ENCODE peak calls at places on chromosomes 13 and 19, in five cellular contexts. One of them, this sample, is unnamed.
A peak's percentile ranks its signal among the peaks of the same experiment; 100 is the strongest.

GRCh38 chr19:46603752-46604241 is 2.7 kb downstream of the CALM3 start:
- DNase-seq in AG09309: no peak
- DNase-seq in IMR-90: no peak
- DNase-seq in GM23338: no peak
- DNase-seq in thoracic aorta: no peak
- DNase-seq in this sample: no peak

GRCh38 chr19:22623841-22624221 is 10.3 kb upstream of the ZNF492 start:
- DNase-seq in AG09309: no peak
- DNase-seq in IMR-90: no peak
- DNase-seq in GM23338: no peak
- DNase-seq in thoracic aorta: no peak
- DNase-seq in this sample: no peak

GRCh38 chr19:5985098-5985783 is 7.3 kb upstream of the RANBP3 start:
- DNase-seq in AG09309: peak; percentile 32
- DNase-seq in IMR-90: peak; percentile 61
- DNase-seq in GM23338: no peak
- DNase-seq in thoracic aorta: no peak
- DNase-seq in this sample: peak; percentile 81

GRCh38 chr13:112879283-112879833 is 89.7 kb upstream of the MCF2L start:
- DNase-seq in AG09309: peak; percentile 11
- DNase-seq in IMR-90: peak; percentile 45
- DNase-seq in GM23338: no peak
- DNase-seq in thoracic aorta: no peak
- DNase-seq in this sample: no peak

GRCh38 chr13:21060063-21060826 is 1.1 kb downstream of the LATS2 start:
- DNase-seq in AG09309: no peak
- DNase-seq in IMR-90: peak; percentile 51
- DNase-seq in GM23338: peak; percentile 67
- DNase-seq in thoracic aorta: no peak
- DNase-seq in this sample: no peak

GRCh38 chr13:112898786-112899617 is 70.0 kb upstream of the MCF2L start:
- DNase-seq in AG09309: no peak
- DNase-seq in IMR-90: no peak
- DNase-seq in GM23338: no peak
- DNase-seq in thoracic aorta: no peak
- DNase-seq in this sample: no peak

GRCh38 chr13:22793598-22794134 is 387.1 kb upstream of the SGCG start:
- DNase-seq in AG09309: no peak
- DNase-seq in IMR-90: no peak
- DNase-seq in GM23338: peak; percentile 28
- DNase-seq in thoracic aorta: no peak
- DNase-seq in this sample: peak; percentile 25

GRCh38 chr13:109715902-109716301 is 70.5 kb downstream of the IRS2 start:
- DNase-seq in AG09309: peak; percentile 24
- DNase-seq in IMR-90: peak; percentile 5
- DNase-seq in GM23338: no peak
- DNase-seq in thoracic aorta: no peak
- DNase-seq in this sample: no peak

GRCh38 chr13:77896977-77897376 is 21.7 kb downstream of the EDNRB start:
- DNase-seq in AG09309: no peak
- DNase-seq in IMR-90: no peak
- DNase-seq in GM23338: no peak
- DNase-seq in thoracic aorta: no peak
- DNase-seq in this sample: no peak

GRCh38 chr13:54394319-54394718 is 1365.7 kb downstream of the OLFM4 start:
- DNase-seq in AG09309: no peak
- DNase-seq in IMR-90: no peak
- DNase-seq in GM23338: no peak
- DNase-seq in thoracic aorta: no peak
- DNase-seq in this sample: no peak

GRCh38 chr19:55454787-55455243 is 6.6 kb downstream of the ISOC2 start:
- DNase-seq in AG09309: no peak
- DNase-seq in IMR-90: peak; percentile 22
- DNase-seq in GM23338: peak; percentile 85
- DNase-seq in thoracic aorta: no peak
- DNase-seq in this sample: no peak

DNA sequence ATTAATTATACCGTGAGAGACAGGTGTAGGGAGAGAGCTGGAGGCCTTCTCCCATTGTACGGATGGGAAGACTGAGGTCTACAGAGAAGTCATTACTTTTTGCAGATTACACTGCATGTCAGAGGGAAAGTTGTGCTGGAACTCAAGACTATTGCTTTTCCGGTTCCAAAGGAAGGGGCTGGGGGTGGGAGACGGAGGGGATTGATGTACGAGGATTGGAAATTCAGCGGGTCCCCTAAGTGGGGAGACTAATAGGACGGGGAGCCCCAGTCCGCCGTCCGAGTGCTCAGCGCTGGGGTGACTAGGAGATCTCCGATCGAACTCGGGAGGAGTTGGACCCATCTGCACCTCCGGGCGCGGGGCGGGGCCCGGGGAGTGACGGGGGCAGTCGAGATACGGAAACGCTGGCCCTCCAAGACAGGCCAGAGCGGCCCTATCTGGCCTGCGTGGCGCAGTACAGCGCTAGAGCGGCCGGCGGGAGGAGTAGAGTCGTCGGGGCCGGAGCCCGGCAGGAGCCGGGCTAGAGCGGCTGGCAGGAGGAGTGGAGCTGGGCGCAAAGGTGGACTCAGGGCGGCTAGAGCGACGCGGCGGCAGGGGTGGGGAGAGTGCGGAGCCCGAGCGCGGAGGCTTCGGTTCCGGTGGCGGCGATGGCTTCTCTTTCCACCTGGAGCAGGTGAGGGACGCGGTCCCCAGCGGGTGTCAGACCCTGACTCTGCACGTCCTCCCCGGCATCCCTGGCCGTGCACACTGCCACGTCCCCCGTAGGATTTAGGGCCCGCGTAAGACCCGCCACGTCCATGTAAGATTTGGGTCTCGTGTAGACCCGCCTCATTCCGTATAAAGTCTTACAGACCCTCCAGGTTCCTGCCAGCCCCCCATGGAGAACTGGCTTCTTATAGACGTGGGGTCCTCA is 1.1 kb downstream of the ARHGEF1 start:
- DNase-seq in AG09309: peak; percentile 88
- DNase-seq in IMR-90: peak; percentile 96
- DNase-seq in GM23338: peak; percentile 99
- DNase-seq in thoracic aorta: peak; percentile 67
- DNase-seq in this sample: peak; percentile 69
- TF ChIP-seq CTCF in AG09309: no peak
- TF ChIP-seq CTCF in IMR-90: peak; percentile 23
- TF ChIP-seq CTCF in GM23338: no peak
- TF ChIP-seq CTCF in thoracic aorta: no peak
- TF ChIP-seq CTCF in this sample: peak; percentile 7

DNA sequence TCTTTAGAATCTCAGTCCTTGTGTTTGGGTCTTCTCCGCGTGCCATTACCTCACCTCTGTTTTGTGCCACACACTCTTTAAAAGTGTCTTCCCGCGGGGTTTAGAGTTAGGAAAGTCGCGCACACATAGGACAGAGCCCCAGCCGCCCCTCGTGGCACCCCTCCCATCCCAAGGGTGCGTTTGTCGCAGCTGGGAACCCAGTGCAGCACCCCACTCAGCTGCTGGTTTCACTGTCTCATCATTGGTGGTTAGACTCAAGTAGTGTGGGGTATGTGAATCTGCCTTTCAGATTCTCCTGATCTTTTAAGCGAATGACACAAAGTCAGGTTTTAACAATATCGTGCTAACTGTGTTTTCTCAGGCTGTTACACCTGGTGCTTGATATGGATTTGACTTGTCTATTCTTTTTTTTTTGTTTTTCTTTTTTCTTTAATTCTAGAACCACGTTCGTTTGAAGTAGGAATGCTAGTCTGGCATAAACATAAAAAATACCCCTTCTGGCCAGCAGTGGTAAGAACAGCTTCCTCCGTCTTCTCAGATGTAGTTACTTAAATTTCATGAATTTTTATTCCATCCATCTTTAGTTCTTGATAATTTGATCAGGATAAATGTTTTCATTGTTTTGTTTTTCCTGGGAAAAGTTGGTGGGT is 19.5 kb upstream of the NDUFS7 start:
- DNase-seq in AG09309: no peak
- DNase-seq in IMR-90: peak; percentile 20
- DNase-seq in GM23338: no peak
- DNase-seq in thoracic aorta: no peak
- DNase-seq in this sample: no peak
- TF ChIP-seq CTCF in AG09309: peak; percentile 20
- TF ChIP-seq CTCF in IMR-90: peak; percentile 22
- TF ChIP-seq CTCF in GM23338: peak; percentile 38
- TF ChIP-seq CTCF in thoracic aorta: no peak
- TF ChIP-seq CTCF in this sample: no peak

GRCh38 chr19:48713041-48713863 is 6.3 kb downstream of the MAMSTR start:
- DNase-seq in AG09309: no peak
- DNase-seq in IMR-90: peak; percentile 31
- DNase-seq in GM23338: peak; percentile 84
- DNase-seq in thoracic aorta: no peak
- DNase-seq in this sample: no peak
- TF ChIP-seq CTCF in AG09309: peak; percentile 21
- TF ChIP-seq CTCF in IMR-90: peak; percentile 30
- TF ChIP-seq CTCF in GM23338: peak; percentile 42
- TF ChIP-seq CTCF in thoracic aorta: peak; percentile 21
- TF ChIP-seq CTCF in this sample: peak; percentile 36

DNA sequence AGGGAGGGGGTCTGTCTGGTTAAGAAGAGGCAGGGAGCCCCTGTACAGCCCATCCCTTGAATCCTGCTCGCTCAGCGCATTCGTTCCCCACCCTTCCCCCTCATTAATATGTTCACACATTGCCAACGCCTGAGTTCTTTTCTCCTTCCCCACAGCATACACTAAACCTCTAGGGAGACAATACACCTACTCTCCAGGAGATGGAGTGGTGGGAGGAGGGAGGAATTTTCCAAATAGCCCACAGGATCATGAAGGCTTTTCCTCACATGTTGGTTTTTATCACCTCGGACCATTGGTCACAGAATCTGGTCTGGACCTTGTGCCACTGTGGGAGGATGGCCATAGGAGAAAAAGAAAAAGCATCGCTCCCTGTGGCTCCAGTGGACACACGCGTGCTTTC is 294.9 kb downstream of the SHISA2 start:
- DNase-seq in AG09309: no peak
- DNase-seq in IMR-90: no peak
- DNase-seq in GM23338: peak; percentile 47
- DNase-seq in thoracic aorta: no peak
- DNase-seq in this sample: no peak
- TF ChIP-seq CTCF in AG09309: no peak
- TF ChIP-seq CTCF in IMR-90: no peak
- TF ChIP-seq CTCF in GM23338: peak; percentile 44
- TF ChIP-seq CTCF in thoracic aorta: no peak
- TF ChIP-seq CTCF in this sample: peak; percentile 23

GRCh38 chr19:43662487-43662886 is 7.5 kb downstream of the PLAUR start:
- DNase-seq in AG09309: no peak
- DNase-seq in IMR-90: no peak
- DNase-seq in GM23338: peak; percentile 63
- DNase-seq in thoracic aorta: no peak
- DNase-seq in this sample: no peak
- TF ChIP-seq CTCF in AG09309: peak; percentile 45
- TF ChIP-seq CTCF in IMR-90: peak; percentile 39
- TF ChIP-seq CTCF in GM23338: peak; percentile 56
- TF ChIP-seq CTCF in thoracic aorta: no peak
- TF ChIP-seq CTCF in this sample: peak; percentile 44

GRCh38 chr19:19552811-19553210 is 14.7 kb downstream of the CILP2 start:
- DNase-seq in AG09309: no peak
- DNase-seq in IMR-90: no peak
- DNase-seq in GM23338: peak; percentile 79
- DNase-seq in thoracic aorta: no peak
- DNase-seq in this sample: no peak
- TF ChIP-seq CTCF in AG09309: peak; percentile 73
- TF ChIP-seq CTCF in IMR-90: peak; percentile 60
- TF ChIP-seq CTCF in GM23338: peak; percentile 67
- TF ChIP-seq CTCF in thoracic aorta: peak; percentile 42
- TF ChIP-seq CTCF in this sample: peak; percentile 77

This sample was measured in kidney epithelial cell.